ENCODE peak calls at places on chromosomes 6 and 20, in four cellular contexts. Z, C, W and A are unnamed samples. For H3K4me1, the result is how much of the 10 kb centered on the place peaks cover.

GRCh38 chr6:8219352-8219943 is 117.1 kb upstream of the EEF1E1 start:
- DNase-seq in C (peak), W (no peak), Z (no peak), A (no peak)

GRCh38 chr20:62346398-62347150 is 20.5 kb downstream of the LAMA5 start:
- DNase-seq in W (no peak), C (no peak), Z (no peak), A (no peak)

GRCh38 chr6:31559958-31560696 is 12.0 kb upstream of the LTA start:
- DNase-seq in C (no peak), Z (no peak), W (peak), A (no peak)

GRCh38 chr20:62266340-62266739 is 28.0 kb downstream of the OSBPL2 start:
- DNase-seq in C (no peak), Z (no peak), W (peak), A (no peak)

GRCh38 chr20:39176457-39176856 is 214.3 kb downstream of the DHX35 start:
- DNase-seq in W (no peak), C (no peak), Z (no peak), A (no peak)

GRCh38 chr20:49054032-49054643 is 8.0 kb downstream of the CSE1L start:
- DNase-seq in W (no peak), C (no peak), Z (no peak), A (no peak)

GRCh38 chr20:728022-728944 is 40.0 kb downstream of the SLC52A3 start:
- DNase-seq in C (peak), W (peak), Z (no peak), A (no peak)

GRCh38 chr6:83221886-83222479 is 28.8 kb downstream of the RWDD2A start:
- DNase-seq in Z (no peak), W (no peak), C (no peak), A (no peak)

GRCh38 chr6:55713411-55713810 is 134.4 kb upstream of the HMGCLL1 start:
- DNase-seq in Z (no peak), W (peak), C (no peak), A (no peak)

GRCh38 chr6:125201961-125202729 is 48.6 kb downstream of the TPD52L1 start:
- DNase-seq in Z (no peak), C (peak), W (peak), A (no peak)

GRCh38 chr20:38127920-38128528 is 37.0 kb downstream of the TGM2 start:
- DNase-seq in W (peak), Z (no peak), C (no peak), A (no peak)

GRCh38 chr20:44309763-44310663 is 989 bp downstream of the FITM2 start:
- DNase-seq in W (peak), Z (no peak), C (no peak), A (no peak)

GRCh38 chr6:150325093-150325772 is 43.6 kb upstream of the IYD start:
- DNase-seq in Z (no peak), C (peak), W (no peak), A (no peak)

GRCh38 chr20:8562356-8562755 is 430.3 kb downstream of the PLCB1 start:
- DNase-seq in Z (no peak), W (no peak), C (no peak), A (no peak)

GRCh38 chr6:32952817-32953739 is at the start of gene HLA-DMA:
- DNase-seq in Z (peak), W (peak), C (peak), A (no peak)

GRCh38 chr6:169775321-169775720 is 23.9 kb downstream of the ERMARD start:
- DNase-seq in C (no peak), Z (no peak), W (no peak), A (no peak)

GRCh38 chr6:120816862-120817261 is 517.4 kb downstream of the TBC1D32 start:
- DNase-seq in Z (no peak), C (no peak), W (no peak), A (no peak)

GRCh38 chr20:31680286-31681127 is 42.2 kb downstream of the BCL2L1 start:
- DNase-seq in C (no peak), W (no peak), Z (no peak), A (no peak)

GRCh38 chr6:135270676-135271536 is 89.8 kb downstream of the MYB start:
- DNase-seq in Z (no peak), W (no peak), C (peak), A (no peak)

GRCh38 chr6:44539701-44540100 is 152.2 kb downstream of the CDC5L start:
- DNase-seq in C (no peak), Z (no peak), W (no peak), A (peak)

GRCh38 chr20:50415031-50415515 is 95.1 kb upstream of the PTPN1 start:
- DNase-seq in W (no peak), Z (no peak), C (peak), A (no peak)

GRCh38 chr20:61965606-61966491 is 99.8 kb downstream of the TAF4 start:
- DNase-seq in Z (no peak), W (peak), C (no peak), A (no peak)

GRCh38 chr6:22589118-22589517 is 19.8 kb downstream of the HDGFL1 start:
- DNase-seq in W (no peak), Z (no peak), C (no peak), A (no peak)

GRCh38 chr6:63904844-63905243 is 269.2 kb downstream of the PHF3 start:
- DNase-seq in C (no peak), Z (no peak), W (no peak), A (no peak)

GRCh38 chr6:25405442-25405841 is 126.3 kb downstream of the CARMIL1 start:
- DNase-seq in W (no peak), C (no peak), Z (no peak), A (no peak)
- H3K4me1 ChIP-seq in W (under half), C (under half), Z (under half), A (under half)

DNA sequence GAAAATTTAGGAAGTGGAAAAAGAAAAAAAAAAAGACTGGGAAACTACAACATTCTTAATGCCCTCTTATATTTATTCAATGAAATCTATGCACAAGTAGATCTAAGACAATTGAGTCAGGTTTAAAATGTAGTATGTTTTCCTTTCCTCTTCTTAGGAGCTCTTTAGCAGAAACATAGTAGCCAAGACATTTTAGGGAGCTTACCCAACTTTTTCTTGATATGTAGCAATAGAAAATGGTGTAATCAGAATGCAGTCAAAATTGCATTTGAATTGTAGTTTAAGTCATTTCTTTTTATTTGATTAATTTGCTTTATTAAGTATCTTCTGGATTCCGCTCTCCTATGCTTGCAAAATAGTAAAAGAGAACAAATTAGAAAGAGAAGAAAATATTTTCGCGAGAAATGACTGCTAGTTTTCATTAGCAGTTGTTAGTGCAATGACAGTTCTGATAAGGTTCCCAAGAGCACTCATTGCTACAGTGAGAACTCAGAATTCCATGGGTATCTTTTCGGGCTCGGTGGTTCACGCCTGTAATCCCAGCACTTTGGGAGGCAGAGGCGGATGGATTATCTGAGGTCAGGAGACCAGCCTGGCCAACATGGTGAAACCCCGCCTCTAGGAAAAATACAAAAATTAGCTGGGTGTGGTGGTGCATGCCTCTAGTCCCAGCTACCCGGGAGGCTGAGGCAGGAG is 52.2 kb downstream of the JARID2 start:
- DNase-seq in W (no peak), C (no peak), Z (no peak), A (no peak)
- TF ChIP-seq CTCF in W (no peak), C (no peak), Z (no peak), A (no peak)

DNA sequence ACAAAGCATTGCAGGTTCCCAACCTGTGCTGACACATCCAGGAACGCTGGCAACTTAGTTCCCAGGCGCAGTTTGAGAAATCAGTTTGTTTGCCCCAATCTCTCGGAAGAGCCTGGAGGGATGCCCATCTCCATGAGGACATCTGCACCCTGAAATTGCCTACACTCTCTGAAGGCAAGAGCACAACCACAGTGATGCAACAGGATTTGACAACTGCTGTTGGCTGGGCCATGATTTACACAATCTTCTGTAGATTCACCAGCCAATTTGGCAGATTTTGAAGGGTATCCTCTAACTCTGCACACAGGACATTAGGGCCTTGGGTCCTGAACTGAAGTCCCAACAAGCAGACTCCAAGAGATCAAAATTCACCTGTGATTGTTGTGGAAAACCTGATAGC is 3.4 kb downstream of the APMAP start:
- DNase-seq in W (no peak), C (peak), Z (no peak), A (peak)
- TF ChIP-seq POLR2A in W (no peak), C (no peak), Z (no peak), A (no peak)

DNA sequence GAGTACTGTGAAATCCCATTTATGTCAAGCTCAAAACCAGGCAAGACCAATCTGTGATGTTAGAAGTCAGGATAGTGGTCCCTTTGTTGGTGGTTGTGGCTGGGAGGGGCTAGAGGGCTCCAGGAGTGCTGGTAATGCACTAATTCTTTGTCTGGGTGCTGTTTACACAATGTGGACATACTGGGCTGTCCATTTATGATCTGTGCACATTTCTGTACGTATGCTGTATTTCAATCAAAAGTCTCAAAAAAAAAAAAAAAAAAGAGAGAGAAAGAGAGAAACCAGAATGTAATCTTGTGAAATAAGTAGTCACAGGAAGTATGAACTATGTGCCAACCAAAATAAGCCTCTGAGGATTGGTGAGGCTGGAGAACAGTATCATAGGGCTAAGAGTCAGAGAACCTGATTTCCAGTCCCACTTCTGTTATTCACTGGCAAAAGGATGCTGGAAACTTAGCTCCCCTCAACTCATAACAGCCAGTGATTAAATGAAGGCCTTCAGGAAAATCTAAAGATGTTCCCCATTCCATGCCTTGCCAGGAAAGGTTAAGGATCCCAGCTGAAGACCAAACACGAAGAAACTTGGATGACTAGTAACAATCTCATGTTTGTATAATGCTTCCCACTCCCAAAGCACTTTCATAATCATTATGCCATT is 19.6 kb upstream of the TRAM2 start:
- DNase-seq in Z (no peak), C (no peak), W (no peak), A (no peak)
- H3K4me1 ChIP-seq in Z (under half), C (under half), W (under half), A (under half)

GRCh38 chr6:146775227-146775626 is 176.5 kb downstream of the ADGB start:
- DNase-seq in Z (no peak), C (no peak), W (no peak), A (no peak)
- TF ChIP-seq CTCF in Z (no peak), C (no peak), W (no peak), A (no peak)

GRCh38 chr6:130725551-130725950 is 101.7 kb upstream of the SMLR1 start:
- DNase-seq in Z (no peak), W (no peak), C (no peak), A (no peak)
- TF ChIP-seq POLR2A in Z (no peak), W (no peak), C (no peak), A (no peak)

GRCh38 chr6:35723587-35723986 is 13.2 kb upstream of the ARMC12 start:
- DNase-seq in C (no peak), Z (no peak), W (no peak), A (no peak)
- H3K4me1 ChIP-seq in C (half or more), Z (half or more), W (half or more), A (half or more)

DNA sequence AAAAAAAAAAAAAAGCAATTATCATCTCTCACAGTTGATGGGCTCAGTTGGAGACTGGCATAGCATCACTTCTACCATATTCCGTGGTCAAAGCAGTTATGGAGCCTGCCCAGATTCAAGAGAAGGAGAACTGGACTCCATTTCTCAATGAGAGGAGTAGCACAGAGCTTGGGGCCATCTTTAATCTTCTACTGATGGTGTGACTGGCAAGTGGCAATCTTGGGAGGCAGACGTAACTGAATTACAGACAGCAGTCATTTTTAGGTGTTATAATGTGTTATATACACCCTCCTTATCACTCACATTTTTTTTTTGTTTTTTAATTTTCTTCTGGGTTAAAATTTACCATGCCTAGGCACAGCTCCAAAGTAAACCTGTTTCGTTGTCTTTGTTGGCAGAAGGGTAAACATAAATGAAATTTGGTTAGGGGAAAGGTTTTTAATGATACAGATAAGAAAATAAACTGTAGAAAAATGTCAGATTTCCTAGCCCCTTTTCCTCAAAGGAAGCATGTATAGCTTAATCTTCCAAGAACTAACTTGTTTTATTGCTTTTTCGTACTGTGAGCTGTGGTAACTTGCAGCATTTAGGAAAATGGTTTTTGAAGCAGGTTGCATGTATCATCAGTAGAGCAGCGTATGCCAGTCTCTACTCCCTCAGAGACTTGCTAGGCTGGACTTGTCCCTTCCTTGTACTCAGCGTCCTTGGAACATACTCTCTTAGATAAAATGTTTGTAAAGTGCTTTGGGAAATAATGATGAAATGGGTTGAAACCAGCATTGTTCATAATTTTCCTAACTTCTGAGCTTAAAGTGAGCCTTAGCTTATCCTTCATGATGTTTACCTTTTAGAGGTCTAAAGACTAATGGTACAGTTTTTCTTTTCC is 25.7 kb downstream of the ZFAND3 start:
- DNase-seq in Z (no peak), W (no peak), C (no peak), A (no peak)
- TF ChIP-seq CTCF in Z (no peak), W (no peak), C (no peak), A (no peak)

GRCh38 chr20:1894951-1895673 is at the start of gene SIRPA:
- DNase-seq in Z (no peak), C (peak), W (peak), A (no peak)
- TF ChIP-seq POLR2A in Z (peak), C (no peak), W (peak), A (peak)